ENCODE peak calls at places on chromosomes 16 and 17, in seven cellular contexts. One of them, this sample, is unnamed.

GRCh38 chr17:35752471-35752870 is 568 bp downstream of the GAS2L2 start:
- DNase-seq in progenitor cell of endocrine pancreas: no peak
- DNase-seq in OCI-LY7: no peak
- DNase-seq in AG04450: no peak
- DNase-seq in fibroblast of the aortic adventitia: no peak
- DNase-seq in WTC11: no peak
- DNase-seq in cardiac fibroblast: no peak
- DNase-seq in this sample: no peak

GRCh38 chr16:65032397-65032796 is 89.5 kb downstream of the CDH11 start:
- DNase-seq in progenitor cell of endocrine pancreas: no peak
- DNase-seq in OCI-LY7: no peak
- DNase-seq in AG04450: no peak
- DNase-seq in fibroblast of the aortic adventitia: peak
- DNase-seq in WTC11: no peak
- DNase-seq in cardiac fibroblast: no peak
- DNase-seq in this sample: no peak

GRCh38 chr17:64343833-64344637 is 46.6 kb downstream of the PECAM1 start:
- DNase-seq in progenitor cell of endocrine pancreas: no peak
- DNase-seq in OCI-LY7: no peak
- DNase-seq in AG04450: peak
- DNase-seq in fibroblast of the aortic adventitia: peak
- DNase-seq in WTC11: no peak
- DNase-seq in cardiac fibroblast: peak
- DNase-seq in this sample: peak

GRCh38 chr17:59423137-59423703 is 91.8 kb downstream of the YPEL2 start:
- DNase-seq in progenitor cell of endocrine pancreas: no peak
- DNase-seq in OCI-LY7: no peak
- DNase-seq in AG04450: no peak
- DNase-seq in fibroblast of the aortic adventitia: peak
- DNase-seq in WTC11: no peak
- DNase-seq in cardiac fibroblast: peak
- DNase-seq in this sample: peak

GRCh38 chr16:72875291-72876036 is 172.5 kb downstream of the ZFHX3 start:
- DNase-seq in progenitor cell of endocrine pancreas: no peak
- DNase-seq in OCI-LY7: no peak
- DNase-seq in AG04450: no peak
- DNase-seq in fibroblast of the aortic adventitia: no peak
- DNase-seq in WTC11: no peak
- DNase-seq in cardiac fibroblast: no peak
- DNase-seq in this sample: no peak

GRCh38 chr16:58472266-58472665 is 27.7 kb upstream of the NDRG4 start:
- DNase-seq in progenitor cell of endocrine pancreas: no peak
- DNase-seq in OCI-LY7: no peak
- DNase-seq in AG04450: no peak
- DNase-seq in fibroblast of the aortic adventitia: no peak
- DNase-seq in WTC11: no peak
- DNase-seq in cardiac fibroblast: no peak
- DNase-seq in this sample: no peak

GRCh38 chr17:30310562-30310961 is 18.8 kb upstream of the BLMH start:
- DNase-seq in progenitor cell of endocrine pancreas: no peak
- DNase-seq in OCI-LY7: no peak
- DNase-seq in AG04450: no peak
- DNase-seq in fibroblast of the aortic adventitia: no peak
- DNase-seq in WTC11: no peak
- DNase-seq in cardiac fibroblast: no peak
- DNase-seq in this sample: no peak

GRCh38 chr17:67467500-67468481 is 90.7 kb downstream of the PITPNC1 start:
- DNase-seq in progenitor cell of endocrine pancreas: no peak
- DNase-seq in OCI-LY7: peak
- DNase-seq in AG04450: no peak
- DNase-seq in fibroblast of the aortic adventitia: no peak
- DNase-seq in WTC11: no peak
- DNase-seq in cardiac fibroblast: no peak
- DNase-seq in this sample: no peak

GRCh38 chr16:4387769-4388168 is 16.1 kb downstream of the VASN start:
- DNase-seq in progenitor cell of endocrine pancreas: no peak
- DNase-seq in OCI-LY7: no peak
- DNase-seq in AG04450: no peak
- DNase-seq in fibroblast of the aortic adventitia: no peak
- DNase-seq in WTC11: peak
- DNase-seq in cardiac fibroblast: no peak
- DNase-seq in this sample: no peak

GRCh38 chr16:4388275-4389021 is 16.8 kb downstream of the VASN start:
- DNase-seq in progenitor cell of endocrine pancreas: no peak
- DNase-seq in OCI-LY7: no peak
- DNase-seq in AG04450: no peak
- DNase-seq in fibroblast of the aortic adventitia: peak
- DNase-seq in WTC11: no peak
- DNase-seq in cardiac fibroblast: peak
- DNase-seq in this sample: peak

GRCh38 chr16:4386452-4386813 is 14.8 kb downstream of the VASN start:
- DNase-seq in progenitor cell of endocrine pancreas: no peak
- DNase-seq in OCI-LY7: no peak
- DNase-seq in AG04450: no peak
- DNase-seq in fibroblast of the aortic adventitia: peak
- DNase-seq in WTC11: no peak
- DNase-seq in cardiac fibroblast: peak
- DNase-seq in this sample: no peak

GRCh38 chr16:4385789-4386451 is 14.3 kb downstream of the VASN start:
- DNase-seq in progenitor cell of endocrine pancreas: no peak
- DNase-seq in OCI-LY7: no peak
- DNase-seq in AG04450: no peak
- DNase-seq in fibroblast of the aortic adventitia: peak
- DNase-seq in WTC11: no peak
- DNase-seq in cardiac fibroblast: no peak
- DNase-seq in this sample: peak

GRCh38 chr16:4386951-4387565 is 15.4 kb downstream of the VASN start:
- DNase-seq in progenitor cell of endocrine pancreas: no peak
- DNase-seq in OCI-LY7: no peak
- DNase-seq in AG04450: no peak
- DNase-seq in fibroblast of the aortic adventitia: peak
- DNase-seq in WTC11: no peak
- DNase-seq in cardiac fibroblast: peak
- DNase-seq in this sample: no peak
- TF ChIP-seq CTCF in progenitor cell of endocrine pancreas: no peak
- TF ChIP-seq CTCF in OCI-LY7: no peak
- TF ChIP-seq CTCF in AG04450: peak
- TF ChIP-seq CTCF in fibroblast of the aortic adventitia: no peak
- TF ChIP-seq CTCF in WTC11: no peak
- TF ChIP-seq CTCF in cardiac fibroblast: no peak
- TF ChIP-seq CTCF in this sample: no peak

GRCh38 chr16:90020838-90021382 is 1.7 kb upstream of the DBNDD1 start:
- DNase-seq in progenitor cell of endocrine pancreas: no peak
- DNase-seq in OCI-LY7: peak
- DNase-seq in AG04450: peak
- DNase-seq in fibroblast of the aortic adventitia: peak
- DNase-seq in WTC11: no peak
- DNase-seq in cardiac fibroblast: no peak
- DNase-seq in this sample: no peak

GRCh38 chr16:90020260-90020837 is 1.1 kb upstream of the DBNDD1 start:
- DNase-seq in progenitor cell of endocrine pancreas: no peak
- DNase-seq in OCI-LY7: no peak
- DNase-seq in AG04450: no peak
- DNase-seq in fibroblast of the aortic adventitia: no peak
- DNase-seq in WTC11: no peak
- DNase-seq in cardiac fibroblast: no peak
- DNase-seq in this sample: no peak

GRCh38 chr16:90019543-90020259 is 445 bp upstream of the DBNDD1 start:
- DNase-seq in progenitor cell of endocrine pancreas: peak
- DNase-seq in OCI-LY7: peak
- DNase-seq in AG04450: peak
- DNase-seq in fibroblast of the aortic adventitia: peak
- DNase-seq in WTC11: peak
- DNase-seq in cardiac fibroblast: peak
- DNase-seq in this sample: peak

GRCh38 chr16:90023078-90023447 is 3.8 kb upstream of the DBNDD1 start:
- DNase-seq in progenitor cell of endocrine pancreas: no peak
- DNase-seq in OCI-LY7: no peak
- DNase-seq in AG04450: no peak
- DNase-seq in fibroblast of the aortic adventitia: no peak
- DNase-seq in WTC11: no peak
- DNase-seq in cardiac fibroblast: no peak
- DNase-seq in this sample: no peak

DNA sequence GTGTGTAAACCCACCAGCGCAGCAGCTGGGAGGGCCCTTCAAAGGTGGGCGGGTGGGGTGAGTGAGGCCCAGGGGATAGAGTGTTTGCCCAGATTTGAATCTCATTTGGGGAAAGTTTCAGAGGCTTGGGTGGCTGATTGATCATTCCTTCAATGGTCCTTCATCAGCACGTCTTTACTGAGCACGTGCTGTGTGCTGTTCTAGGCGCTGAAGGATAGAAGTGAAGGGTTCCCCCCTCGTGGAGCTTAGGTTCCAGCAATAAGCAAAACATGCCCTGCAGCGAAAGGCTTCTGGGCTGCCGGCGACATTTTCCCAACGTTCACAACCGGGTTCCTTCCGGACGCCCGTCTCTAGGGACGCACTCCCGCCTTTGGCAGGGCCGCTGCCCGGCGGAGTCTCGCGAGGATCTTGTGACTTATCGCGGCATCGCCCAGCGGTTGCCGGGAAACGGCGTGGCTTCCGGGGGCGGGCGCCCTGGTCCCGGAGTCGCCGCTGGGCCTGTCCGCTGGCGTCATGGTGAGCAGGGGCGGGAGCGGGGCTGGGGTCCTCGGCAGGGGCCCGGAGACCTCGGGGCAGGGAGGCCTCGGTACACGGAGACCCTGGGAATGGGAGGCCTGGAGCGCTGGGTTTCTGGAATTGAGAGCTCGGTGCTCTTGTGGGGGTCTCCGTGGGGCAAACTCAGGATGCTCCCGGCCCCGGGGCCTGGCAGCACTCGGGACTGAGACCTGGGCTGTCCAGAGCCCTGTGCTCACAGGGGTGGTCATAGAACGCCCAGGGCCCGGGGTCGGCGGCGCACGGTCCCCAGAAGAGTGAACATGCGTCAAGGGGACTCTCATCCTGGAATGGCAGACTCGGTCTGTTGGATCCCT is 3.2 kb upstream of the DBNDD1 start:
- DNase-seq in progenitor cell of endocrine pancreas: peak
- DNase-seq in OCI-LY7: peak
- DNase-seq in AG04450: peak
- DNase-seq in fibroblast of the aortic adventitia: peak
- DNase-seq in WTC11: peak
- DNase-seq in cardiac fibroblast: peak
- DNase-seq in this sample: no peak
- TF ChIP-seq CTCF in progenitor cell of endocrine pancreas: no peak
- TF ChIP-seq CTCF in OCI-LY7: no peak
- TF ChIP-seq CTCF in AG04450: no peak
- TF ChIP-seq CTCF in fibroblast of the aortic adventitia: peak
- TF ChIP-seq CTCF in WTC11: no peak
- TF ChIP-seq CTCF in cardiac fibroblast: no peak
- TF ChIP-seq CTCF in this sample: no peak

DNA sequence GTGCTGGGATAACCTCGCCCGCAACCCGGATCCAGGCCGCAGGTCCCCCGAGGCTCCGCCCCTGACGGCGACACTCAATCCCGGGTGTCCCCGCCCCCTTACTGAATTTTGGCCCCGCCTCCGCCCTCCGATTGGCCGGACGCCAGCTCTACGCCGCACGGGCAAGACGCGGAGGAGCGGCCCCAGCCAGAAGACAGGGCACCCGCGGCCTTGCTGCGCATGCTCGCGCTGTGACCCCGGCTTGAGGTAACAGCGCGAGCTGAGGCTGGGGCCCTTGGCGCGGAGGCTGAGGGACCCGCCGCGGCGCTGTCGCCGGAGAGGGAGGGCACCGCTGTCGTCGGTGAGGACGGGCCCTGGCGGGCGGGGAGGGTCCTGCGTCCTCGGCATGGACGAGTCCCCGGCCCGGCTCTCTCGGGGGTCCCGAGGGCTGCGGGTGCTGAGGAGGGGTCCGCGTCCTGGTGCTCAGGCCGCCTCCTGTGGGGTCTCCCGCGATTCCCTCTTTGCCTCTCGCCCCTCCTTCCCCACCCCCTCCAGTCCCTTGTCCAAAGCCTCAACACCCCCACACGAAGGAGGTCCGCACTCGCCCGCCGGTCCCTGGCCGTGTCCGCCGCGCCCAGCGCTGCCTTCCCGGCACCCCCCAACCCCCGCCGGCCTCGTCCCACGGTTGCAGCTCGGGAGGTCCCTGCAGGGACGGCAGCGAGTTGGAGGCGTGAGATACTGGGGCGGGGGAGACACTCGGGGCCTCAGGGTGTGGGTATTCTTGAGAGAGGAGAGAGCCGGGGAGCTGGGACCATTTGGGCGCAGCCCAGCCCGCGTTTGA is at the start of gene FLYWCH2:
- DNase-seq in progenitor cell of endocrine pancreas: peak
- DNase-seq in OCI-LY7: peak
- DNase-seq in AG04450: peak
- DNase-seq in fibroblast of the aortic adventitia: peak
- DNase-seq in WTC11: peak
- DNase-seq in cardiac fibroblast: peak
- DNase-seq in this sample: peak
- TF ChIP-seq CTCF in progenitor cell of endocrine pancreas: peak
- TF ChIP-seq CTCF in OCI-LY7: no peak
- TF ChIP-seq CTCF in AG04450: no peak
- TF ChIP-seq CTCF in fibroblast of the aortic adventitia: no peak
- TF ChIP-seq CTCF in WTC11: no peak
- TF ChIP-seq CTCF in cardiac fibroblast: no peak
- TF ChIP-seq CTCF in this sample: no peak

GRCh38 chr17:61410555-61411089 is 11.0 kb downstream of the TBX2 start:
- DNase-seq in progenitor cell of endocrine pancreas: peak
- DNase-seq in OCI-LY7: peak
- DNase-seq in AG04450: peak
- DNase-seq in fibroblast of the aortic adventitia: peak
- DNase-seq in WTC11: peak
- DNase-seq in cardiac fibroblast: peak
- DNase-seq in this sample: peak

GRCh38 chr17:61412860-61413653 is 13.4 kb downstream of the TBX2 start:
- DNase-seq in progenitor cell of endocrine pancreas: no peak
- DNase-seq in OCI-LY7: no peak
- DNase-seq in AG04450: no peak
- DNase-seq in fibroblast of the aortic adventitia: no peak
- DNase-seq in WTC11: no peak
- DNase-seq in cardiac fibroblast: no peak
- DNase-seq in this sample: no peak

GRCh38 chr17:61411944-61412859 is 12.6 kb downstream of the TBX2 start:
- DNase-seq in progenitor cell of endocrine pancreas: peak
- DNase-seq in OCI-LY7: peak
- DNase-seq in AG04450: no peak
- DNase-seq in fibroblast of the aortic adventitia: peak
- DNase-seq in WTC11: peak
- DNase-seq in cardiac fibroblast: peak
- DNase-seq in this sample: peak

GRCh38 chr17:61410100-61410551 is 10.5 kb downstream of the TBX2 start:
- DNase-seq in progenitor cell of endocrine pancreas: no peak
- DNase-seq in OCI-LY7: no peak
- DNase-seq in AG04450: no peak
- DNase-seq in fibroblast of the aortic adventitia: no peak
- DNase-seq in WTC11: no peak
- DNase-seq in cardiac fibroblast: no peak
- DNase-seq in this sample: no peak

DNA sequence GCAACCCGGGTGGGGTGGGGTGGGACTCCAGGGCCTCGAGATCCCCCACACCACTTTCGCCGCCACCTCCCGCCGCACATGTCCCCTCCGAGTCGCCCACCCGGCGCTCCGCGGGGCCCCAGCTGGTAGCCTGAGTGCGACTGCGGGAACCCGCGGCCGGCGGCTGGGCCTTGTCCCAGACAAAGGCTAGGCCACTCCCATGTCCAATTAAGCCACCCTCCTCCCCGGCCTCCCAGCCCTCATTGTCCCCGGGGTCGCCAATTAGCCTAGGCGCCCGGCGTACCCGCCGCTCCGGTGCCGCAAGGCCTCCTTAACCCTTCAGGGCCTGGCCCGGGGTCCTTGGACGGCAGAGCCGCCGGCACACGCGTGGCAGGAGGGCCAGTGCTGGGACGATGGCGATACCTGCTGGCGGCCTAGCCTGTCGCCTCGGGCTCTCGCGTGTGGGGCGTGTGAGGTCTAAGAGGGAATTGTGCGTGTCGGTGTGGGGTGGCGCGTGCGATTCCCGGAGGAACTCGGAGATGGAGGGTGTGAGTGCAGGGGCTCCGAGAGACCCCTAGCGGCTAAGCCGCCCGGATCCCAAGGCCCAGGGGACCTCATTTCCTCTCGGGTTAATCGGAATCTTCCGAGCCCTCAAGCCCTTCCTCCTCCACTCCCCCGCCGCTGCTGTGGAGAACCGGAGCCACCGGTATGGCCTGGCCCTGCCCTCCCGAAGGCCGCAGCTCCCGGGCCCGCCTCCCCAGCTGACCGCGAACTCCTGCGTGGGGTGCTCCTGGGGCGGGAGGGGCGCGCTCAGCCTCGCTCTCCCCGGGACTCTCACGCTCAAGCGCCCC is 11.7 kb downstream of the TBX2 start:
- DNase-seq in progenitor cell of endocrine pancreas: peak
- DNase-seq in OCI-LY7: peak
- DNase-seq in AG04450: no peak
- DNase-seq in fibroblast of the aortic adventitia: peak
- DNase-seq in WTC11: peak
- DNase-seq in cardiac fibroblast: peak
- DNase-seq in this sample: peak
- TF ChIP-seq CTCF in progenitor cell of endocrine pancreas: peak
- TF ChIP-seq CTCF in OCI-LY7: no peak
- TF ChIP-seq CTCF in AG04450: peak
- TF ChIP-seq CTCF in fibroblast of the aortic adventitia: peak
- TF ChIP-seq CTCF in WTC11: peak
- TF ChIP-seq CTCF in cardiac fibroblast: no peak
- TF ChIP-seq CTCF in this sample: no peak